ENCODE peak calls at places on chromosomes 5 and 9, in six cellular contexts. I, O, F, L, N and E are unnamed samples.

GRCh38 chr5:57334475-57334874 is 148.1 kb downstream of the ACTBL2 start:
- DNase-seq in N (no peak), O (no peak), L (no peak), I (no peak), F (no peak), E (no peak)

GRCh38 chr5:109454726-109455505 is 45.1 kb upstream of the PJA2 start:
- DNase-seq in F (no peak), L (no peak), O (no peak), I (no peak), N (peak; percentile 73), E (no peak)

GRCh38 chr5:178582291-178582690 is 7.9 kb downstream of the COL23A1 start:
- DNase-seq in F (no peak), L (no peak), I (no peak), O (no peak), N (no peak), E (no peak)

GRCh38 chr5:59008816-59009473 is 426.1 kb downstream of the RAB3C start:
- DNase-seq in I (no peak), L (no peak), N (no peak), F (no peak), O (no peak), E (no peak)

GRCh38 chr9:88090151-88090581 is 48.1 kb downstream of the SPATA31C2 start:
- DNase-seq in N (peak; percentile 12), F (no peak), L (peak; percentile 66), O (no peak), I (no peak), E (no peak)

GRCh38 chr5:67660149-67660548 is 463.6 kb upstream of the CD180 start:
- DNase-seq in O (no peak), N (no peak), F (no peak), L (no peak), I (no peak), E (no peak)

GRCh38 chr9:136049451-136050265 is 45.4 kb downstream of the NACC2 start:
- DNase-seq in N (no peak), I (no peak), F (no peak), O (peak; percentile 34), L (no peak), E (no peak)

GRCh38 chr5:149682532-149683076 is 47.5 kb upstream of the PPARGC1B start:
- DNase-seq in F (no peak), I (no peak), L (no peak), N (no peak), O (no peak), E (no peak)

GRCh38 chr9:69916950-69917349 is 96.3 kb downstream of the CFAP95 start:
- DNase-seq in N (peak; percentile 50), F (no peak), L (no peak), I (no peak), O (no peak), E (no peak)

GRCh38 chr9:89631381-89631780 is 26.6 kb downstream of the GADD45G start:
- DNase-seq in F (no peak), O (peak; percentile 50), I (no peak), L (no peak), N (no peak), E (no peak)

GRCh38 chr9:28502189-28502588 is 928.9 kb upstream of the C9orf72 start:
- DNase-seq in N (no peak), O (no peak), L (no peak), I (no peak), F (no peak), E (no peak)

GRCh38 chr9:107108367-107108766 is 174.7 kb upstream of the RAD23B start:
- DNase-seq in N (no peak), F (no peak), O (no peak), L (no peak), I (no peak), E (no peak)

GRCh38 chr5:161420526-161420925 is 126.0 kb downstream of the GABRB2 start:
- DNase-seq in L (no peak), F (no peak), N (no peak), O (no peak), I (no peak), E (no peak)

GRCh38 chr5:98839469-98840383 is 66.3 kb downstream of the RGMB start:
- DNase-seq in O (no peak), I (no peak), N (peak; percentile 34), F (no peak), L (no peak), E (no peak)

GRCh38 chr9:88737031-88737430 is 202.1 kb downstream of the NXNL2 start:
- DNase-seq in I (no peak), N (no peak), L (no peak), O (no peak), F (no peak), E (no peak)

GRCh38 chr5:24363789-24364534 is 280.8 kb downstream of the CDH10 start:
- DNase-seq in F (no peak), I (no peak), N (no peak), L (no peak), O (no peak), E (no peak)

GRCh38 chr5:74947961-74948613 is 81.9 kb upstream of the FAM169A start:
- DNase-seq in F (no peak), I (no peak), N (peak; percentile 42), L (peak; percentile 40), O (no peak), E (no peak)

GRCh38 chr5:133316346-133317343 is 264.8 kb downstream of the HSPA4 start:
- DNase-seq in F (no peak), O (no peak), N (no peak), L (peak; percentile 30), I (no peak), E (no peak)

GRCh38 chr5:174725261-174725990 is 1.0 kb downstream of the MSX2 start:
- DNase-seq in I (no peak), O (no peak), N (peak; percentile 6), L (no peak), F (no peak), E (no peak)

GRCh38 chr9:73056245-73056644 is 95.4 kb upstream of the ANXA1 start:
- DNase-seq in F (no peak), L (no peak), I (no peak), O (no peak), N (peak; percentile 9), E (no peak)

GRCh38 chr5:124059200-124059599 is 547.2 kb downstream of the CSNK1G3 start:
- DNase-seq in L (no peak), O (no peak), N (no peak), F (no peak), I (no peak), E (no peak)

GRCh38 chr9:4886698-4887097 is 94.0 kb downstream of the RCL1 start:
- DNase-seq in O (no peak), L (no peak), I (no peak), N (no peak), F (no peak), E (no peak)